ENCODE peak calls at places on chromosomes 3 and 15, in seven cellular contexts. C is Daoy; W is GM20000; R is mucosa of descending colon; X is type B pancreatic cell; O is ovary; P is stimulated activated CD8-positive, alpha-beta memory T cell treated with anti-CD3 and anti-CD28 coated beads, Interleukin-7, amount 100 ng/mL, for 24 hours. H is an unnamed sample.

GRCh38 chr15:56767315-56767714 is 34.0 kb upstream of the ZNF280D start:
- DNase-seq in C (no peak), W (no peak), R (no peak), X (no peak), O (no peak), P (no peak), H (no peak)

GRCh38 chr3:105806361-105806760 is 62.5 kb downstream of the CBLB start:
- DNase-seq in C (peak), W (peak), R (no peak), X (no peak), O (no peak), P (no peak), H (no peak)

GRCh38 chr3:69504232-69504631 is 118.3 kb upstream of the FRMD4B start:
- DNase-seq in C (peak), W (no peak), R (no peak), X (no peak), O (no peak), P (no peak), H (no peak)

GRCh38 chr3:172511783-172512357 is 11.4 kb downstream of the TNFSF10 start:
- DNase-seq in C (no peak), W (no peak), R (no peak), X (no peak), O (no peak), P (no peak), H (no peak)

GRCh38 chr15:48250640-48251076 is 44.6 kb downstream of the SLC12A1 start:
- DNase-seq in C (peak), W (peak), R (no peak), X (no peak), O (peak), P (no peak), H (peak)

GRCh38 chr3:99410789-99411311 is 227.5 kb upstream of the COL8A1 start:
- DNase-seq in C (peak), W (peak), R (no peak), X (no peak), O (no peak), P (no peak), H (no peak)

GRCh38 chr3:24242012-24242698 is 252.5 kb downstream of the THRB start:
- DNase-seq in C (peak), W (no peak), R (no peak), X (no peak), O (no peak), P (no peak), H (no peak)

GRCh38 chr3:10627884-10628572 is 122.6 kb upstream of the ATP2B2 start:
- DNase-seq in C (peak), W (no peak), R (no peak), X (no peak), O (no peak), P (no peak), H (no peak)

GRCh38 chr3:188916934-188917391 is 254.8 kb upstream of the TPRG1 start:
- DNase-seq in C (no peak), W (no peak), R (no peak), X (no peak), O (no peak), P (no peak), H (peak)

GRCh38 chr15:40106203-40107161 is 2.2 kb downstream of the BMF start:
- DNase-seq in C (peak), W (peak), R (peak), X (no peak), O (peak), P (no peak), H (peak)

GRCh38 chr15:94670436-94671034 is 439.2 kb downstream of the MCTP2 start:
- DNase-seq in C (peak), W (peak), R (no peak), X (no peak), O (no peak), P (no peak), H (peak)

GRCh38 chr15:24917431-24917830 is 37.4 kb upstream of the SNRPN start:
- DNase-seq in C (no peak), W (no peak), R (no peak), X (no peak), O (no peak), P (no peak), H (no peak)